ENCODE peak calls at places on chromosomes 6 and 20, in ten cellular contexts. One of them, this sample, is unnamed.

GRCh38 chr6:139752086-139752485 is 377.6 kb upstream of the CITED2 start:
- DNase-seq in small intestine: no peak
- DNase-seq in cardiac muscle cell: no peak
- DNase-seq in GM23248: no peak
- DNase-seq in right atrium auricular region: no peak
- DNase-seq in H1: no peak
- DNase-seq in aorta: no peak
- DNase-seq in body of pancreas: no peak
- DNase-seq in RWPE2: no peak
- DNase-seq in PC-9: no peak
- DNase-seq in this sample: no peak

GRCh38 chr20:50348118-50348517 is 157.5 kb downstream of the CEBPB start:
- DNase-seq in small intestine: no peak
- DNase-seq in cardiac muscle cell: no peak
- DNase-seq in GM23248: no peak
- DNase-seq in right atrium auricular region: peak
- DNase-seq in H1: no peak
- DNase-seq in aorta: no peak
- DNase-seq in body of pancreas: peak
- DNase-seq in RWPE2: no peak
- DNase-seq in PC-9: no peak
- DNase-seq in this sample: no peak

GRCh38 chr6:16174368-16175078 is 45.6 kb downstream of the MYLIP start:
- DNase-seq in small intestine: peak
- DNase-seq in cardiac muscle cell: no peak
- DNase-seq in GM23248: no peak
- DNase-seq in right atrium auricular region: no peak
- DNase-seq in H1: no peak
- DNase-seq in aorta: no peak
- DNase-seq in body of pancreas: peak
- DNase-seq in RWPE2: no peak
- DNase-seq in PC-9: no peak
- DNase-seq in this sample: no peak

GRCh38 chr6:96659084-96659845 is 96.3 kb downstream of the FHL5 start:
- DNase-seq in small intestine: no peak
- DNase-seq in cardiac muscle cell: no peak
- DNase-seq in GM23248: no peak
- DNase-seq in right atrium auricular region: no peak
- DNase-seq in H1: no peak
- DNase-seq in aorta: no peak
- DNase-seq in body of pancreas: no peak
- DNase-seq in RWPE2: no peak
- DNase-seq in PC-9: no peak
- DNase-seq in this sample: no peak

GRCh38 chr6:31794866-31795615 is 511 bp downstream of the VARS1 start:
- DNase-seq in small intestine: no peak
- DNase-seq in cardiac muscle cell: peak
- DNase-seq in GM23248: peak
- DNase-seq in right atrium auricular region: no peak
- DNase-seq in H1: no peak
- DNase-seq in aorta: no peak
- DNase-seq in body of pancreas: no peak
- DNase-seq in RWPE2: no peak
- DNase-seq in PC-9: no peak
- DNase-seq in this sample: no peak

GRCh38 chr6:71404145-71404966 is 115.7 kb downstream of the OGFRL1 start:
- DNase-seq in small intestine: peak
- DNase-seq in cardiac muscle cell: peak
- DNase-seq in GM23248: peak
- DNase-seq in right atrium auricular region: no peak
- DNase-seq in H1: no peak
- DNase-seq in aorta: no peak
- DNase-seq in body of pancreas: peak
- DNase-seq in RWPE2: no peak
- DNase-seq in PC-9: peak
- DNase-seq in this sample: no peak

GRCh38 chr6:6556738-6557503 is 31.6 kb upstream of the LY86 start:
- DNase-seq in small intestine: peak
- DNase-seq in cardiac muscle cell: peak
- DNase-seq in GM23248: peak
- DNase-seq in right atrium auricular region: no peak
- DNase-seq in H1: peak
- DNase-seq in aorta: no peak
- DNase-seq in body of pancreas: peak
- DNase-seq in RWPE2: no peak
- DNase-seq in PC-9: no peak
- DNase-seq in this sample: peak

GRCh38 chr6:81772741-81773140 is 20.3 kb upstream of the TENT5A start:
- DNase-seq in small intestine: no peak
- DNase-seq in cardiac muscle cell: no peak
- DNase-seq in GM23248: peak
- DNase-seq in right atrium auricular region: no peak
- DNase-seq in H1: no peak
- DNase-seq in aorta: no peak
- DNase-seq in body of pancreas: no peak
- DNase-seq in RWPE2: no peak
- DNase-seq in PC-9: peak
- DNase-seq in this sample: no peak

GRCh38 chr6:156689656-156690055 is 87.5 kb upstream of the ARID1B start:
- DNase-seq in small intestine: no peak
- DNase-seq in cardiac muscle cell: no peak
- DNase-seq in GM23248: no peak
- DNase-seq in right atrium auricular region: no peak
- DNase-seq in H1: no peak
- DNase-seq in aorta: no peak
- DNase-seq in body of pancreas: peak
- DNase-seq in RWPE2: no peak
- DNase-seq in PC-9: no peak
- DNase-seq in this sample: no peak

GRCh38 chr6:156686940-156687874 is 90.0 kb upstream of the ARID1B start:
- DNase-seq in small intestine: peak
- DNase-seq in cardiac muscle cell: peak
- DNase-seq in GM23248: peak
- DNase-seq in right atrium auricular region: peak
- DNase-seq in H1: peak
- DNase-seq in aorta: peak
- DNase-seq in body of pancreas: peak
- DNase-seq in RWPE2: peak
- DNase-seq in PC-9: peak
- DNase-seq in this sample: no peak

GRCh38 chr6:156686429-156686939 is 90.7 kb upstream of the ARID1B start:
- DNase-seq in small intestine: peak
- DNase-seq in cardiac muscle cell: peak
- DNase-seq in GM23248: peak
- DNase-seq in right atrium auricular region: no peak
- DNase-seq in H1: no peak
- DNase-seq in aorta: no peak
- DNase-seq in body of pancreas: peak
- DNase-seq in RWPE2: no peak
- DNase-seq in PC-9: peak
- DNase-seq in this sample: no peak

GRCh38 chr6:156687875-156688549 is 89.2 kb upstream of the ARID1B start:
- DNase-seq in small intestine: peak
- DNase-seq in cardiac muscle cell: no peak
- DNase-seq in GM23248: peak
- DNase-seq in right atrium auricular region: no peak
- DNase-seq in H1: peak
- DNase-seq in aorta: peak
- DNase-seq in body of pancreas: peak
- DNase-seq in RWPE2: no peak
- DNase-seq in PC-9: no peak
- DNase-seq in this sample: no peak

GRCh38 chr6:156685823-156686428 is 91.3 kb upstream of the ARID1B start:
- DNase-seq in small intestine: peak
- DNase-seq in cardiac muscle cell: no peak
- DNase-seq in GM23248: no peak
- DNase-seq in right atrium auricular region: no peak
- DNase-seq in H1: no peak
- DNase-seq in aorta: no peak
- DNase-seq in body of pancreas: no peak
- DNase-seq in RWPE2: no peak
- DNase-seq in PC-9: no peak
- DNase-seq in this sample: no peak
- H3K27ac ChIP-seq in small intestine: peak
- H3K27ac ChIP-seq in cardiac muscle cell: peak
- H3K27ac ChIP-seq in GM23248: peak
- H3K27ac ChIP-seq in right atrium auricular region: peak
- H3K27ac ChIP-seq in H1: peak
- H3K27ac ChIP-seq in aorta: peak
- H3K27ac ChIP-seq in body of pancreas: peak
- H3K27ac ChIP-seq in RWPE2: peak
- H3K27ac ChIP-seq in PC-9: peak
- H3K27ac ChIP-seq in this sample: no peak

DNA sequence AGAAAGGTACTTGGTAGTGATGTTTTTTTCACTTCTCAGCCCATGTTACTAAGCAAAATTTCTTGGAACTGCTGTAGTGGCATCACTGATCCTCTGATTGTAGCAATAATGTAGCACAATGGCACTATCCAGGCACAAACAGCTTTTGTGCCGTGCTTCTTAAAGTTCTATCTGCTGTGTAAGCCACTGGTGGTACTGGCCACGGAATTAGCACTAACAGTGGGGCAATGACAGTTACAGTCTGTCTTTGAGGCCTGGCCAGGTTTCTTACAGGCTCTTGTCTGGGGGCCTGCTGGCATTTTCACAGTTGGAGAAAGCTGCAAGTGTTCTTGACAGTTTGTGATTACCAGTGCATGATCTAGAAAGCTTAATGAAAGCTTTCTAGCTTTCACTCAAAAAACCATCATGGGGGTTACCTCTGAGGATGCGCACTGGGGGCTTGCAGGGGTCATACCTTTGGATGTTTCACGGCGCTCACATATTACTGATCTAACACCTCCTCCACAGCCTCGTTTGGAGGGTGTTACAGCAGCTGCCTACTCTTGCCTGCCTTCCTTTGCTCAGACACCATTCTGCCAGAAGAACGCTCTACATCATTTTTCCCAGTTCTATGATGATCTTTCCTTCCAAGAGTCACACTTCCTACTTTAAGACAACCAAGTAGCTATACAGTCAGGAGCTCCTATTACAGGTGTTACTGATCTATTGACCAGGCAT is 58.4 kb upstream of the ARMH2 start:
- DNase-seq in small intestine: no peak
- DNase-seq in cardiac muscle cell: peak
- DNase-seq in GM23248: no peak
- DNase-seq in right atrium auricular region: no peak
- DNase-seq in H1: no peak
- DNase-seq in aorta: no peak
- DNase-seq in body of pancreas: no peak
- DNase-seq in RWPE2: no peak
- DNase-seq in PC-9: no peak
- DNase-seq in this sample: no peak
- H3K27ac ChIP-seq in small intestine: no peak
- H3K27ac ChIP-seq in cardiac muscle cell: no peak
- H3K27ac ChIP-seq in GM23248: no peak
- H3K27ac ChIP-seq in right atrium auricular region: no peak
- H3K27ac ChIP-seq in H1: no peak
- H3K27ac ChIP-seq in aorta: no peak
- H3K27ac ChIP-seq in body of pancreas: no peak
- H3K27ac ChIP-seq in RWPE2: peak
- H3K27ac ChIP-seq in PC-9: no peak
- H3K27ac ChIP-seq in this sample: no peak

GRCh38 chr6:36915599-36915998 is 29.8 kb downstream of the C6orf89 start:
- DNase-seq in small intestine: no peak
- DNase-seq in cardiac muscle cell: no peak
- DNase-seq in GM23248: no peak
- DNase-seq in right atrium auricular region: no peak
- DNase-seq in H1: no peak
- DNase-seq in aorta: no peak
- DNase-seq in body of pancreas: no peak
- DNase-seq in RWPE2: no peak
- DNase-seq in PC-9: no peak
- DNase-seq in this sample: no peak

GRCh38 chr6:36920546-36920945 is 34.0 kb upstream of the PI16 start:
- DNase-seq in small intestine: no peak
- DNase-seq in cardiac muscle cell: no peak
- DNase-seq in GM23248: peak
- DNase-seq in right atrium auricular region: no peak
- DNase-seq in H1: no peak
- DNase-seq in aorta: no peak
- DNase-seq in body of pancreas: no peak
- DNase-seq in RWPE2: no peak
- DNase-seq in PC-9: no peak
- DNase-seq in this sample: no peak

GRCh38 chr6:36916159-36916558 is 30.4 kb downstream of the C6orf89 start:
- DNase-seq in small intestine: no peak
- DNase-seq in cardiac muscle cell: no peak
- DNase-seq in GM23248: peak
- DNase-seq in right atrium auricular region: no peak
- DNase-seq in H1: no peak
- DNase-seq in aorta: no peak
- DNase-seq in body of pancreas: no peak
- DNase-seq in RWPE2: no peak
- DNase-seq in PC-9: peak
- DNase-seq in this sample: no peak

GRCh38 chr6:36920049-36920448 is 34.3 kb downstream of the C6orf89 start:
- DNase-seq in small intestine: no peak
- DNase-seq in cardiac muscle cell: no peak
- DNase-seq in GM23248: no peak
- DNase-seq in right atrium auricular region: no peak
- DNase-seq in H1: no peak
- DNase-seq in aorta: no peak
- DNase-seq in body of pancreas: peak
- DNase-seq in RWPE2: no peak
- DNase-seq in PC-9: peak
- DNase-seq in this sample: no peak

GRCh38 chr6:36917541-36918193 is 31.9 kb downstream of the C6orf89 start:
- DNase-seq in small intestine: no peak
- DNase-seq in cardiac muscle cell: no peak
- DNase-seq in GM23248: peak
- DNase-seq in right atrium auricular region: peak
- DNase-seq in H1: no peak
- DNase-seq in aorta: no peak
- DNase-seq in body of pancreas: peak
- DNase-seq in RWPE2: no peak
- DNase-seq in PC-9: no peak
- DNase-seq in this sample: no peak
- H3K27ac ChIP-seq in small intestine: no peak
- H3K27ac ChIP-seq in cardiac muscle cell: no peak
- H3K27ac ChIP-seq in GM23248: peak
- H3K27ac ChIP-seq in right atrium auricular region: peak
- H3K27ac ChIP-seq in H1: no peak
- H3K27ac ChIP-seq in aorta: peak
- H3K27ac ChIP-seq in body of pancreas: peak
- H3K27ac ChIP-seq in RWPE2: no peak
- H3K27ac ChIP-seq in PC-9: no peak
- H3K27ac ChIP-seq in this sample: no peak

DNA sequence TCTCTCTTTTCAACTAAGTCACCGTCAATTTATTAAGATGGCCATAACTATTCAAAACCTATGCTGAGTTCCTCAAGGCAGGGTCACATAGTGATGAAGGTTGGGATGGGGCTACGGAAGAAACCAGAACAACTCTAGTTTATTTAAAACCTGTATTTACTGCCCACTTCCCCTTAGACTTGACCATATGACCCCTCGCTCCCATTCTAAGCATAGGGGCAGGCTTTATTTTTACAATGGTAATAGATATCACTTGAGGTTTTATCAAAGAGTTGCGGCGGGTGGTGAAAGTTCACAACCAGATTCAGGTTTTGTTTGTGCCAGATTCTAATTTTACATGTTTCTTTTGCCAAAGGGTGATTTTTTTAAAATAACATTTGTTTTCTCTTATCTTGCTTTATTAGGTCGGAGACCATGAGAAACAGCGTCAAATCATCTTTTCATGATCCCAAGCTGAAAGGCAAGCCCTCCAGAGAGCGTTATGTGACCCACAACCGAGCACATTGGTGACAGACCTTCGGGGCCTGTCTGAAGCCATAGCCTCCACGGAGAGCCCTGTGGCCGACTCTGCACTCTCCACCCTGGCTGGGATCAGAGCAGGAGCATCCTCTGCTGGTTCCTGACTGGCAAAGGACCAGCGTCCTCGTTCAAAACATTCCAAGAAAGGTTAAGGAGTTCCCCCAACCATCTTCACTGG is 5.5 kb downstream of the EDN1 start:
- DNase-seq in small intestine: no peak
- DNase-seq in cardiac muscle cell: no peak
- DNase-seq in GM23248: no peak
- DNase-seq in right atrium auricular region: no peak
- DNase-seq in H1: no peak
- DNase-seq in aorta: no peak
- DNase-seq in body of pancreas: no peak
- DNase-seq in RWPE2: no peak
- DNase-seq in PC-9: no peak
- DNase-seq in this sample: no peak
- H3K27ac ChIP-seq in small intestine: peak
- H3K27ac ChIP-seq in cardiac muscle cell: no peak
- H3K27ac ChIP-seq in GM23248: peak
- H3K27ac ChIP-seq in right atrium auricular region: peak
- H3K27ac ChIP-seq in H1: no peak
- H3K27ac ChIP-seq in aorta: peak
- H3K27ac ChIP-seq in body of pancreas: peak
- H3K27ac ChIP-seq in RWPE2: peak
- H3K27ac ChIP-seq in PC-9: no peak
- H3K27ac ChIP-seq in this sample: no peak